ENCODE peak calls at places on chromosome 1, in eight cellular contexts. M is kidney, N is tibial artery, W is Panc1, H is AG04450, X is GM23248, J is lower lobe of right lung, S is OCI-LY7. A is an unnamed sample. For H3K9me3, the result is how much of the 10 kb centered on the place peaks cover.

GRCh38 chr1:171814692-171815091 is 26.6 kb upstream of the DNM3 start:
- DNase-seq in H (peak), X (peak), J (no peak), W (no peak), N (no peak), M (no peak), S (no peak), A (no peak)

GRCh38 chr1:98027044-98027443 is 106.2 kb upstream of the DPYD start:
- DNase-seq in X (no peak), S (no peak), J (no peak), N (no peak), H (no peak), M (no peak), W (no peak), A (no peak)

GRCh38 chr1:119702384-119702783 is 9.3 kb upstream of the PHGDH start:
- DNase-seq in W (no peak), J (no peak), X (peak), S (no peak), M (no peak), H (no peak), N (no peak), A (no peak)

GRCh38 chr1:108597041-108597440 is 37.1 kb downstream of the EEIG2 start:
- DNase-seq in X (no peak), W (no peak), S (no peak), N (no peak), M (no peak), H (no peak), J (no peak), A (no peak)

GRCh38 chr1:119139857-119140176 is 636 bp downstream of the WARS2 start:
- DNase-seq in J (no peak), N (no peak), X (no peak), H (no peak), M (no peak), S (no peak), W (no peak), A (no peak)

GRCh38 chr1:217115404-217116380 is 392.5 kb upstream of the ESRRG start:
- DNase-seq in X (no peak), H (no peak), W (no peak), J (no peak), S (no peak), N (no peak), M (no peak), A (no peak)

GRCh38 chr1:53362851-53363642 is 35.2 kb upstream of the LRP8 start:
- DNase-seq in J (no peak), X (no peak), W (no peak), H (no peak), N (peak), S (peak), M (peak), A (no peak)

GRCh38 chr1:38741341-38741740 is 118.2 kb downstream of the RRAGC start:
- DNase-seq in S (no peak), J (no peak), W (no peak), N (no peak), X (peak), M (peak), H (no peak), A (no peak)

GRCh38 chr1:168621356-168621755 is 45.0 kb downstream of the XCL1 start:
- DNase-seq in J (no peak), N (no peak), W (no peak), X (peak), H (no peak), S (no peak), M (no peak), A (no peak)

GRCh38 chr1:6448749-6449631 is 17.0 kb downstream of the TNFRSF25 start:
- DNase-seq in J (no peak), X (peak), M (no peak), H (no peak), W (no peak), N (no peak), S (no peak), A (no peak)

GRCh38 chr1:197199923-197200467 is 53.5 kb upstream of the ASPM start:
- DNase-seq in S (peak), N (no peak), X (peak), J (no peak), M (no peak), H (no peak), W (no peak), A (no peak)

GRCh38 chr1:243598433-243598832 is 251.6 kb downstream of the AKT3 start:
- DNase-seq in W (no peak), H (peak), J (no peak), S (no peak), X (peak), N (no peak), M (no peak), A (no peak)

GRCh38 chr1:116359060-116359830 is 13.8 kb upstream of the ATP1A1 start:
- DNase-seq in J (no peak), M (no peak), N (no peak), W (no peak), H (no peak), X (peak), S (no peak), A (no peak)

GRCh38 chr1:156539824-156540223 is 32.5 kb downstream of the IQGAP3 start:
- DNase-seq in W (no peak), N (no peak), X (no peak), H (no peak), M (no peak), S (no peak), J (no peak), A (no peak)

GRCh38 chr1:44068442-44068861 is 37.2 kb upstream of the SLC6A9 start:
- DNase-seq in N (no peak), X (no peak), S (peak), M (no peak), H (no peak), W (no peak), J (peak), A (no peak)

GRCh38 chr1:155127672-155128468 is at the start of gene EFNA1:
- DNase-seq in J (peak), S (no peak), H (no peak), M (peak), X (peak), W (no peak), N (peak), A (no peak)

GRCh38 chr1:54809496-54810074 is 8.5 kb upstream of the TTC22 start:
- DNase-seq in H (no peak), M (no peak), S (no peak), X (peak), W (no peak), N (peak), J (no peak), A (no peak)

GRCh38 chr1:201955009-201955749 is at the start of gene TIMM17A:
- DNase-seq in J (peak), W (peak), N (peak), M (peak), S (peak), X (peak), H (peak), A (peak)

GRCh38 chr1:206878456-206878855 is 13.0 kb downstream of the IL20 start:
- DNase-seq in X (no peak), J (no peak), H (no peak), N (no peak), M (no peak), S (peak), W (no peak), A (no peak)

GRCh38 chr1:199580280-199580679 is 447.2 kb upstream of the NR5A2 start:
- DNase-seq in X (no peak), J (no peak), S (no peak), N (no peak), W (no peak), H (no peak), M (no peak), A (no peak)

GRCh38 chr1:164576311-164577271 is 17.6 kb downstream of the PBX1 start:
- DNase-seq in S (no peak), H (peak), M (peak), J (no peak), N (peak), W (no peak), X (no peak), A (no peak)

GRCh38 chr1:151720190-151720953 is 950 bp upstream of the RIIAD1 start:
- DNase-seq in M (no peak), W (no peak), S (peak), X (peak), J (no peak), N (no peak), H (no peak), A (no peak)

GRCh38 chr1:194477908-194478307 is 1291.5 kb upstream of the B3GALT2 start:
- DNase-seq in W (no peak), N (no peak), H (no peak), J (no peak), S (no peak), X (no peak), M (no peak), A (no peak)

GRCh38 chr1:51302746-51303145 is 27.6 kb downstream of the TTC39A start:
- DNase-seq in M (no peak), S (no peak), J (no peak), W (no peak), H (no peak), N (no peak), X (no peak), A (no peak)

GRCh38 chr1:208089971-208090755 is 154.0 kb downstream of the PLXNA2 start:
- DNase-seq in W (no peak), N (no peak), J (no peak), M (no peak), H (no peak), S (no peak), X (peak), A (no peak)

GRCh38 chr1:9505142-9505541 is 34.1 kb upstream of the SLC25A33 start:
- DNase-seq in S (no peak), W (no peak), N (no peak), J (no peak), H (no peak), X (no peak), M (no peak), A (no peak)

GRCh38 chr1:83112248-83112885 is 886.6 kb downstream of the TTLL7 start:
- DNase-seq in J (no peak), N (no peak), M (no peak), H (no peak), W (no peak), S (no peak), X (no peak), A (no peak)

GRCh38 chr1:19477284-19478240 is 7.8 kb downstream of the CAPZB start:
- DNase-seq in J (peak), M (no peak), S (peak), X (no peak), H (no peak), W (no peak), N (no peak), A (no peak)

GRCh38 chr1:246923482-246923881 is 8.3 kb downstream of the AHCTF1 start:
- DNase-seq in X (no peak), J (no peak), W (no peak), S (no peak), H (no peak), M (no peak), N (no peak), A (no peak)

GRCh38 chr1:246921481-246921880 is 10.3 kb downstream of the AHCTF1 start:
- DNase-seq in N (no peak), H (no peak), J (no peak), X (peak), W (no peak), M (no peak), S (no peak), A (no peak)

GRCh38 chr1:246923900-246924299 is 7.8 kb downstream of the AHCTF1 start:
- DNase-seq in S (no peak), X (no peak), J (no peak), W (no peak), H (no peak), N (no peak), M (no peak), A (no peak)

DNA sequence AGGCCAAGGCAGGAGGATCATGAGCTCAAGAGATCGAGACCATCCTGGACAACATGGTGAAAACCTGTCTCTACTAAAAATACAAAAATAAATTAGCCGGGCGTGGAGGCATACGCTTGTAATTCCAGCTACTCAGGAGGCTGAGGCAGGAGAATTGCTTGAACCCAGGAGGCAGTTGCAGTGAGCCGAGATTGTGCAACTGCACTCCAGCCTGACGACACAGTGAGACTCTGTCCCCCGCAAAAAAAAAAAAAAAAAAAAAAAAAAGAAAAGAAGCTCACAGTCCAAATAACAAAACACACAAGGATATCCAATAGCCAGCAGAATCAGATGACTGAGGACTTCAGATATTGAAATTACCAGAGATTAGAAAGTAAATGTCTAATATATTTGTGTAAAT is 11.8 kb downstream of the AHCTF1 start:
- DNase-seq in H (no peak), S (no peak), W (no peak), N (no peak), M (no peak), X (no peak), J (no peak), A (no peak)
- H3K9me3 ChIP-seq in H (under half), S (under half), W (under half), N (under half), M (under half), X (under half), J (under half), A (under half)

GRCh38 chr1:2831596-2832212 is 30.2 kb upstream of the TTC34 start:
- DNase-seq in H (no peak), S (no peak), N (no peak), M (peak), W (no peak), X (no peak), J (no peak), A (no peak)
- H3K9me3 ChIP-seq in H (half or more), S (under half), N (under half), M (under half), W (under half), X (under half), J (under half), A (under half)

GRCh38 chr1:176754663-176755062 is 291.7 kb downstream of the PAPPA2 start:
- DNase-seq in M (no peak), X (no peak), H (no peak), W (no peak), N (no peak), S (no peak), J (no peak), A (no peak)
- H3K9me3 ChIP-seq in M (under half), X (under half), H (under half), W (under half), N (under half), S (under half), J (under half), A (under half)

GRCh38 chr1:40984066-40984465 is 4.6 kb downstream of the CTPS1 start:
- DNase-seq in J (no peak), M (no peak), N (no peak), X (peak), W (no peak), H (no peak), S (no peak), A (no peak)
- H3K9me3 ChIP-seq in J (under half), M (under half), N (under half), X (under half), W (under half), H (under half), S (under half), A (under half)

DNA sequence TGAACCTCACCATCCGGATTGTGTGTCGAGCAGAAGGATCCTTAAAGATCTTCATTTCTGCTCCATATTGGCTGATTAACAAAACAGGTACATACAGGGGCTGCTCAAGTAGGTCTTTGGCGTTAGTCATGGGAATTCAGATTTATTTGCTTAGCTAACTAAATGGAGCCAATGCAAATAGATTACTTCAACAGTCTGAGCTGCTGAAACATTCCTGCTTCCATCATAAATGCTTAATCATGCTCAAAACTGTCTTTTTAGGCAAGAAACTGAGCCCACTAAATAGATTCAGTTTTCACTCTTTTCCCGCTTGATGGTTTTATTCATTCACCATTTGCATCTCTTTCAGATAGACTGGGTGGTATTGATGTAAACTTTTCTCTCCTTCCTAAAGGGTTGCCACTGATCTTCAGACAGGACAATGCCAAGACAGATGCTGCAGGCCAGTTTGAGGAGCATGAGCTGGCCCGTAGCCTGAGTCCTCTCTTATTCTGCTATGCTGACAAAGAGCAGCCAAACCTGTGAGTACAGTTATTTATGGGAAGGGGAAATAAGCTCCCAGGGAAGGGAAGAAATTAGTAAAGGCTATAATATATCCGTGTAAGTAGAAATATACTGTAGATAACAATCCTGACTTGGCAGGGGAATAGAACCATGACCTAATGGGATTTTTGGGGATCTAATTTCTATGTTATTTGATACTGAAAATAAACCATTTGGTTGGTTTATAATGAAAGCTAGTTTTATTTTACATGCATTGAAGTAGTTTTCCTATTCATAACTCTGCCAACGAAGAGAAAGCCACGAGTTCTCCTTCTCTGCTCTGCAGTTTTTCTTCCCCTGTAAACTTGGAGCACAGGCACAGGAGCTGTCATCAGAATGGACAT is 126.4 kb downstream of the VPS13D start:
- DNase-seq in W (no peak), M (no peak), H (no peak), X (no peak), S (no peak), J (no peak), N (no peak), A (no peak)
- H3K9me3 ChIP-seq in W (under half), M (under half), H (under half), X (under half), S (under half), J (under half), N (under half), A (under half)